ENCODE peak calls at places on chromosome 1, in five cellular contexts. One of them, this sample, is unnamed.

GRCh38 chr1:244181867-244182266 is 130.8 kb downstream of the ZBTB18 start:
- DNase-seq in lower lobe of right lung: no peak
- DNase-seq in A549: no peak
- DNase-seq in colonic mucosa: no peak
- DNase-seq in MM.1S: no peak
- DNase-seq in this sample: no peak

GRCh38 chr1:220338759-220339158 is 66.5 kb upstream of the RAB3GAP2 start:
- DNase-seq in lower lobe of right lung: no peak
- DNase-seq in A549: no peak
- DNase-seq in colonic mucosa: no peak
- DNase-seq in MM.1S: no peak
- DNase-seq in this sample: no peak

GRCh38 chr1:24635195-24635843 is 7.8 kb upstream of the SRRM1 start:
- DNase-seq in lower lobe of right lung: no peak
- DNase-seq in A549: peak; percentile 76
- DNase-seq in colonic mucosa: no peak
- DNase-seq in MM.1S: peak; percentile 76
- DNase-seq in this sample: no peak

GRCh38 chr1:60281360-60281932 is 207.9 kb upstream of the C1orf87 start:
- DNase-seq in lower lobe of right lung: peak; percentile 45
- DNase-seq in A549: peak; percentile 57
- DNase-seq in colonic mucosa: peak; percentile 68
- DNase-seq in MM.1S: peak; percentile 55
- DNase-seq in this sample: peak; percentile 77

GRCh38 chr1:94654031-94654430 is 112.5 kb upstream of the F3 start:
- DNase-seq in lower lobe of right lung: no peak
- DNase-seq in A549: peak; percentile 38
- DNase-seq in colonic mucosa: no peak
- DNase-seq in MM.1S: no peak
- DNase-seq in this sample: no peak

GRCh38 chr1:39491146-39491921 is at the start of gene BMP8A:
- DNase-seq in lower lobe of right lung: peak; percentile 71
- DNase-seq in A549: peak; percentile 56
- DNase-seq in colonic mucosa: peak; percentile 84
- DNase-seq in MM.1S: peak; percentile 93
- DNase-seq in this sample: no peak

GRCh38 chr1:214446772-214447556 is 104.4 kb downstream of the PTPN14 start:
- DNase-seq in lower lobe of right lung: no peak
- DNase-seq in A549: peak; percentile 75
- DNase-seq in colonic mucosa: no peak
- DNase-seq in MM.1S: peak; percentile 70
- DNase-seq in this sample: no peak

GRCh38 chr1:54254055-54254454 is 54.1 kb downstream of the MRPL37 start:
- DNase-seq in lower lobe of right lung: no peak
- DNase-seq in A549: no peak
- DNase-seq in colonic mucosa: peak; percentile 45
- DNase-seq in MM.1S: no peak
- DNase-seq in this sample: no peak

GRCh38 chr1:1199961-1200875 is 6.2 kb downstream of the TNFRSF18 start:
- DNase-seq in lower lobe of right lung: peak; percentile 46
- DNase-seq in A549: no peak
- DNase-seq in colonic mucosa: no peak
- DNase-seq in MM.1S: no peak
- DNase-seq in this sample: no peak

DNA sequence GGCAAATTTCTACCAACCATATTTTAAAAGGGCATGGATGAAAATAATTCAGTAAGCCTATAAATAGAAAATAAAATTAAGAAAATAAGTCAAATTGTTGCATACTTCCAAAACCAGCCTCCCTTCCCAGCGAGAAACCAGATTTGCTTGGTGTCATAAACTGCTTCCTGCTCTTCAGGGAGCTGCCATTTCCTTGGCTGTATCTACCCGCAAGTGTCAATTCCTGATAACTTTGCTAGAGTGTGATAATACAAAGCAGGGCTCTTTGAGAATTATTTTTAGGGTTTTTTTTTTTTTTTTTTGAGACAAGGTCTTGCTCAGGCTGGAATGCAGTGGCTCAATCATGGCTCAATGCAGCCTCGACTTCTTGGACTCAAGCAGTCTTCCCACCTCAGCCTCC is 62.3 kb downstream of the S1PR1 start:
- DNase-seq in lower lobe of right lung: no peak
- DNase-seq in A549: no peak
- DNase-seq in colonic mucosa: no peak
- DNase-seq in MM.1S: no peak
- DNase-seq in this sample: no peak
- H3K27ac ChIP-seq in lower lobe of right lung: no peak overlapping the region
- H3K27ac ChIP-seq in A549: no peak overlapping the region
- H3K27ac ChIP-seq in colonic mucosa: no peak overlapping the region
- H3K27ac ChIP-seq in MM.1S: no peak overlapping the region
- H3K27ac ChIP-seq in this sample: no peak overlapping the region

GRCh38 chr1:7003676-7004075 is 218.4 kb downstream of the CAMTA1 start:
- DNase-seq in lower lobe of right lung: no peak
- DNase-seq in A549: no peak
- DNase-seq in colonic mucosa: no peak
- DNase-seq in MM.1S: no peak
- DNase-seq in this sample: no peak
- H3K4me3 ChIP-seq in lower lobe of right lung: no peak overlapping the region
- H3K4me3 ChIP-seq in A549: no peak overlapping the region
- H3K4me3 ChIP-seq in colonic mucosa: no peak overlapping the region
- H3K4me3 ChIP-seq in MM.1S: no peak overlapping the region
- H3K4me3 ChIP-seq in this sample: no peak overlapping the region

GRCh38 chr1:156584813-156585212 is 5.3 kb downstream of the TTC24 start:
- DNase-seq in lower lobe of right lung: no peak
- DNase-seq in A549: no peak
- DNase-seq in colonic mucosa: no peak
- DNase-seq in MM.1S: no peak
- DNase-seq in this sample: no peak
- TF ChIP-seq CTCF in lower lobe of right lung: no peak
- TF ChIP-seq CTCF in A549: peak; percentile 23
- TF ChIP-seq CTCF in colonic mucosa: no peak
- TF ChIP-seq CTCF in MM.1S: peak; percentile 47
- TF ChIP-seq CTCF in this sample: no peak

DNA sequence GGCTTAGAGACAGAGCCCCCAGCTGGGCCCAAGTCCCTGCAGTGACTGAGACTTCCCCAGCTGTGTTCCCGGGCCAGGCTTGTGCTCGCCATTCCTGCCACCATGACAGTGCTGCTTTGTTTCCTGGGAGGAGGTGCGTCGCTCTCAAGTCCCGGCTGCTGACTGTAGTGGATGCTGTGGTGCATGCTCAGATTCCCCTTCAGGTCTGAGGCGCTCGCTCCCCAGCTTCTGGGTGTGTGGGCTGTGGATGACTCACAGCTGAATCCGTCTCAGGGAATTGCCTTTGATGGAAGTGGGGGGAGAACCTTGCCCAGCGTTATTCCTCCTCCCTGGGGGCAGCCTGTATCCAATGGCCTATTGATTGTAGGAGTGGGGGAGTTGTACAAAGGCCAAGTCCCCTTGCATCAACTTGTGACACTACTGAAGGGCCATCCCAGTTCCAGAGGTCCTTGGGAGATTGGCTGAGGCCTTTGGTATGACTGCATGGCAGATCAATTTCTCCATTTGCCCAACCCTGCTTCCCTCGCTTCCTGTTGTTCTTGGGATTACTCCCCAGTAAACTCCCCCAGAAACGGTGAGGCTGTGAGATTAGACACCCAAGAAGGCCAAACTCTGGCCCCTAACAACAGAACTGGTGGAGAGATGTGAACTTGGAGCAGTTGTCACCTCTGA is 17.8 kb upstream of the POU3F1 start:
- DNase-seq in lower lobe of right lung: no peak
- DNase-seq in A549: no peak
- DNase-seq in colonic mucosa: no peak
- DNase-seq in MM.1S: no peak
- DNase-seq in this sample: no peak
- H3K27ac ChIP-seq in lower lobe of right lung: no peak overlapping the region
- H3K27ac ChIP-seq in A549: no peak overlapping the region
- H3K27ac ChIP-seq in colonic mucosa: no peak overlapping the region
- H3K27ac ChIP-seq in MM.1S: no peak overlapping the region
- H3K27ac ChIP-seq in this sample: no peak overlapping the region

GRCh38 chr1:147597010-147597409 is 55.7 kb downstream of the BCL9 start:
- DNase-seq in lower lobe of right lung: no peak
- DNase-seq in A549: no peak
- DNase-seq in colonic mucosa: no peak
- DNase-seq in MM.1S: no peak
- DNase-seq in this sample: no peak

GRCh38 chr1:147600119-147601111 is 59.1 kb downstream of the BCL9 start:
- DNase-seq in lower lobe of right lung: no peak
- DNase-seq in A549: peak; percentile 14
- DNase-seq in colonic mucosa: no peak
- DNase-seq in MM.1S: no peak
- DNase-seq in this sample: no peak

GRCh38 chr1:147603986-147604385 is 62.7 kb downstream of the BCL9 start:
- DNase-seq in lower lobe of right lung: no peak
- DNase-seq in A549: no peak
- DNase-seq in colonic mucosa: no peak
- DNase-seq in MM.1S: no peak
- DNase-seq in this sample: no peak

GRCh38 chr1:147599362-147600118 is 58.2 kb downstream of the BCL9 start:
- DNase-seq in lower lobe of right lung: peak; percentile 99
- DNase-seq in A549: peak; percentile 92
- DNase-seq in colonic mucosa: peak; percentile 97
- DNase-seq in MM.1S: peak; percentile 97
- DNase-seq in this sample: peak; percentile 96

DNA sequence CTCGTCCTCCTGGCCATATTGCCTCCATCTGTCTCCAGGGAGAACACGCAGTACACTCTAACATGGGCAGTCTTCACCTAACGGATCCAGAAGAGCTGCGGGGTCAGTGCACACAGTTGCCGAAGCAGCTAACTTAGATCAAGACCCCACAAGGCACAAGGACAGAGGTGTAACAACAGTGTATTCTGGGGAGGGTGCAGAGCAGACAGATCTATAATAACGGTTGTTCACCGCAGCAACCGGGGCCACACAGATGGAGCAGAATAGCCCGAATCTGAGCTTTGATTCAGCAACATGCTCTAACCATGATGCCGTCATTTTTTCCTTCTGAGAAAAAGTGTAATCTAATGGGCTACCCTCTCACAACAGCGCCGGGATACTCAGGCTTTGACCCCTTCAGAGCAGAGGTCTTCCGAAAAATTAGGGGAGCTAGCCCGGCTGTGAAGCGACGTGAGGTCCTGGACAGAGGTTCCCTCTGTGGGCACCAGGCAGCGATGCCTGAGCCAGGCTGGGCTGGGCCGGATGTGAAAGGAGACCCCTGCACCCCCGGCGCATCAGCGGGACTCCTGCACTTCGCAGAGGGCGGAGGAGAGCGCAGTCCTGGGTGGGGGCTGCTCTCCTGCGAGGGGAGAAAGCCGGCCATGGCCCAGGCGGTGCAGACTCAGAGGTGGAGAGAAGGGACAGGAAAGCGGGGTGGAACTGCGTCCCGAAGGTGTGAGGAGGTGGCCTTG is 57.5 kb downstream of the BCL9 start:
- DNase-seq in lower lobe of right lung: peak; percentile 66
- DNase-seq in A549: no peak
- DNase-seq in colonic mucosa: no peak
- DNase-seq in MM.1S: peak; percentile 31
- DNase-seq in this sample: no peak
- H3K4me3 ChIP-seq in lower lobe of right lung: peak overlapping the region; percentile 88
- H3K4me3 ChIP-seq in A549: peak overlapping the region; percentile 98
- H3K4me3 ChIP-seq in colonic mucosa: peak overlapping the region; percentile 54
- H3K4me3 ChIP-seq in MM.1S: peak overlapping the region; percentile 69
- H3K4me3 ChIP-seq in this sample: peak overlapping the region; percentile 72

GRCh38 chr1:99731384-99731783 is 35.1 kb downstream of the FRRS1 start:
- DNase-seq in lower lobe of right lung: no peak
- DNase-seq in A549: no peak
- DNase-seq in colonic mucosa: no peak
- DNase-seq in MM.1S: no peak
- DNase-seq in this sample: no peak

GRCh38 chr1:99740141-99740540 is 26.3 kb downstream of the FRRS1 start:
- DNase-seq in lower lobe of right lung: no peak
- DNase-seq in A549: no peak
- DNase-seq in colonic mucosa: no peak
- DNase-seq in MM.1S: no peak
- DNase-seq in this sample: no peak

GRCh38 chr1:99738858-99739465 is 27.5 kb downstream of the FRRS1 start:
- DNase-seq in lower lobe of right lung: no peak
- DNase-seq in A549: peak; percentile 2
- DNase-seq in colonic mucosa: no peak
- DNase-seq in MM.1S: no peak
- DNase-seq in this sample: no peak

GRCh38 chr1:99735852-99736251 is 30.6 kb downstream of the FRRS1 start:
- DNase-seq in lower lobe of right lung: no peak
- DNase-seq in A549: no peak
- DNase-seq in colonic mucosa: no peak
- DNase-seq in MM.1S: no peak
- DNase-seq in this sample: no peak

DNA sequence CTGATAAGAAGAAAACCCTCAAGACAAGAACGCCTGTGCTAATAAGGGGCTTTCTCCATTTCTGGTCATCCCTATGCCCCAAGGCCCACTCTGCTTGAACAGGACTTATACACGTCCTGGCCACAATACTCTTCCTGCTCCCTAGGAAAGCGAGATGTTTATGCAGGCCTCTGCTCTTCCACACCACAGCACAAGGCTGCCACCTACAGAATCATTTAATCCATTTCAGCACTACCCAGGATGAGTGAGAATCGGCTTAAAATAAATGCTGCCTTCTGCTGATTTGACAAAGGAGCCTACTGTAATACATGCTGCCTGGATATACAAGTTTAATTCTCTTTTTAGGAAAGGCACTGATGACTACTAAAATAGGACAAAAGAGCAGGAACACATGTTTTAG is 29.4 kb downstream of the FRRS1 start:
- DNase-seq in lower lobe of right lung: no peak
- DNase-seq in A549: peak; percentile 74
- DNase-seq in colonic mucosa: peak; percentile 37
- DNase-seq in MM.1S: peak; percentile 20
- DNase-seq in this sample: no peak
- TF ChIP-seq CTCF in lower lobe of right lung: peak; percentile 39
- TF ChIP-seq CTCF in A549: peak; percentile 50
- TF ChIP-seq CTCF in colonic mucosa: peak; percentile 16
- TF ChIP-seq CTCF in MM.1S: peak; percentile 13
- TF ChIP-seq CTCF in this sample: peak; percentile 70

DNA sequence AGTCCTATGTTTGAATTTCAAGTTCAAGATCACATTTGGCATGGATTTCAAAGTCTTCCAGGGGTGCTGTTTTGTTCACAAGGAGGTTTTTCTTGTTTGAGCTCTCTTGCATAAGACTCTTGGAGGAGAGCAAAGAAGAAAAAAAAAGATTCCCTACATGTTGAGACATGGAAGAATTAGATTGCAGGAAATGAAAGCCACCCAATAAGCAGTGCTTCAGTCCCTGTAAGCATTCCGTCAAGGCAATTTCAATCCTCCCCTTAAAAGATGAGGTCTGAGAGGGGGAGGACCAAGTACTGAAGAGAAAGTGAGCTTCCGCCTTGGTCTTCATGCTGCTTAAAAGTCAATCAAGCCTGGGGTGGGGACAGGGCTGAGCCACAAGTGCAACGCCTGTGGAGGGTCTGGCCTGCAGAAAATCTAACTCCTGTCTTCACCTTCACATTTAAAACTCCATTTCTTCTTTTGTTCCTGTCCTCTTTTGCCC is 50.2 kb downstream of the LPAR3 start:
- DNase-seq in lower lobe of right lung: no peak
- DNase-seq in A549: no peak
- DNase-seq in colonic mucosa: no peak
- DNase-seq in MM.1S: no peak
- DNase-seq in this sample: no peak
- H3K27ac ChIP-seq in lower lobe of right lung: no peak overlapping the region
- H3K27ac ChIP-seq in A549: no peak overlapping the region
- H3K27ac ChIP-seq in colonic mucosa: no peak overlapping the region
- H3K27ac ChIP-seq in MM.1S: no peak overlapping the region
- H3K27ac ChIP-seq in this sample: no peak overlapping the region

GRCh38 chr1:45682942-45683341 is 3.4 kb downstream of the GPBP1L1 start:
- DNase-seq in lower lobe of right lung: no peak
- DNase-seq in A549: no peak
- DNase-seq in colonic mucosa: no peak
- DNase-seq in MM.1S: no peak
- DNase-seq in this sample: no peak
- H3K4me3 ChIP-seq in lower lobe of right lung: no peak overlapping the region
- H3K4me3 ChIP-seq in A549: no peak overlapping the region
- H3K4me3 ChIP-seq in colonic mucosa: no peak overlapping the region
- H3K4me3 ChIP-seq in MM.1S: no peak overlapping the region
- H3K4me3 ChIP-seq in this sample: no peak overlapping the region

This sample was measured in right atrium auricular region.